ENCODE peak calls at places on chromosomes 11 and 22, in five cellular contexts. F, L, N, R and Q are unnamed samples.

GRCh38 chr11:9176550-9176949 is 85.2 kb upstream of the SCUBE2 start:
- DNase-seq in F (no peak), L (no peak), N (no peak), R (no peak), Q (no peak)

GRCh38 chr22:50148991-50149721 is 21.4 kb upstream of the PANX2 start:
- DNase-seq in R (peak), F (peak), L (peak), N (peak), Q (peak)

GRCh38 chr11:61917043-61917356 is 366 bp downstream of the RAB3IL1 start:
- DNase-seq in F (no peak), N (no peak), R (no peak), L (no peak), Q (no peak)

GRCh38 chr22:42022162-42022847 is 23.7 kb downstream of the WBP2NL start:
- DNase-seq in F (no peak), N (no peak), L (no peak), R (no peak), Q (no peak)

GRCh38 chr22:30823015-30823370 is 128.3 kb downstream of the OSBP2 start:
- DNase-seq in N (no peak), R (no peak), L (no peak), F (no peak), Q (no peak)

GRCh38 chr11:12170984-12171383 is 60.6 kb downstream of the MICAL2 start:
- DNase-seq in F (peak), L (no peak), N (no peak), R (peak), Q (no peak)

GRCh38 chr11:9862981-9863380 is 199.1 kb downstream of the SWAP70 start:
- DNase-seq in R (no peak), L (no peak), N (no peak), F (no peak), Q (no peak)

GRCh38 chr11:92276773-92277172 is 52.2 kb downstream of the FAT3 start:
- DNase-seq in N (no peak), L (no peak), F (peak), R (no peak), Q (no peak)

GRCh38 chr22:35842954-35843353 is 125.3 kb downstream of the APOL5 start:
- DNase-seq in F (no peak), N (no peak), R (no peak), L (no peak), Q (peak)

GRCh38 chr22:40463727-40464126 is 93.3 kb downstream of the SGSM3 start:
- DNase-seq in N (peak), R (no peak), F (no peak), L (peak), Q (no peak)

GRCh38 chr22:42194953-42195352 is 64.3 kb upstream of the CYP2D6 start:
- DNase-seq in L (no peak), N (no peak), R (no peak), F (no peak), Q (no peak)

GRCh38 chr11:31887180-31887579 is 76.1 kb upstream of the PAX6 start:
- DNase-seq in L (no peak), F (no peak), N (no peak), R (no peak), Q (no peak)

GRCh38 chr22:46815896-46816721 is 53.7 kb downstream of the TBC1D22A start:
- DNase-seq in L (no peak), F (no peak), N (no peak), R (no peak), Q (no peak)

GRCh38 chr11:124331873-124332272 is 11.9 kb upstream of the OR8D2 start:
- DNase-seq in N (no peak), F (no peak), L (no peak), R (no peak), Q (no peak)

GRCh38 chr11:57290288-57290687 is 34.5 kb downstream of the TNKS1BP1 start:
- DNase-seq in R (no peak), N (no peak), F (no peak), L (no peak), Q (peak)

GRCh38 chr11:880447-880846 is 30.2 kb downstream of the CHID1 start:
- DNase-seq in L (no peak), R (no peak), F (no peak), N (no peak), Q (no peak)

GRCh38 chr22:38238519-38239051 is 34.2 kb downstream of the TMEM184B start:
- DNase-seq in R (no peak), F (peak), L (no peak), N (no peak), Q (no peak)

GRCh38 chr11:3203221-3204043 is 15.2 kb downstream of the MRGPRG start:
- DNase-seq in R (peak), L (no peak), N (no peak), F (no peak), Q (no peak)

GRCh38 chr11:73034777-73035176 is 107.3 kb downstream of the FCHSD2 start:
- DNase-seq in L (no peak), N (no peak), R (no peak), F (no peak), Q (no peak)

GRCh38 chr22:47371263-47372090 is 609.0 kb downstream of the TBC1D22A start:
- DNase-seq in L (no peak), F (no peak), R (no peak), N (no peak), Q (no peak)

GRCh38 chr22:33570110-33570509 is 350.2 kb downstream of the LARGE1 start:
- DNase-seq in R (no peak), N (no peak), F (no peak), L (no peak), Q (no peak)

GRCh38 chr11:27187075-27187847 is 146.6 kb downstream of the BBOX1 start:
- DNase-seq in R (no peak), F (no peak), N (no peak), L (no peak), Q (no peak)

GRCh38 chr11:96199563-96200025 is 143.4 kb downstream of the MAML2 start:
- DNase-seq in R (no peak), F (no peak), N (peak), L (no peak), Q (peak)

GRCh38 chr22:28268176-28268575 is 349.1 kb upstream of the PITPNB start:
- DNase-seq in R (no peak), F (no peak), L (no peak), N (no peak), Q (no peak)